ENCODE peak calls at places on chromosomes 13 and 19, in eight cellular contexts. Q is activated CD8-positive, alpha-beta T cell treated with anti-CD3 and anti-CD28 coated beads, Interleukin-2, amount 10 ng/mL, durations not matched to agents 7 days and 5 days; S is immature natural killer cell; O is neuronal stem cell; V is tibial artery; T is H4; G is lung; E is stimulated activated CD8-positive, alpha-beta memory T cell treated with anti-CD3 and anti-CD28 coated beads, Interleukin-4, amount 100 ng/mL, for 24 hours. F is an unnamed sample.
A peak's percentile ranks its signal among the peaks of the same experiment; 100 is the strongest.

GRCh38 chr19:47573076-47574026 is at the start of gene ZNF541:
- DNase-seq in T (no peak), E (peak; percentile 72), Q (peak; percentile 74), V (peak; percentile 82), S (peak; percentile 92), G (peak; percentile 38), O (no peak), F (peak; percentile 80)

GRCh38 chr13:69306766-69307165 is 800.9 kb upstream of the ATXN8OS start:
- DNase-seq in O (no peak), V (no peak), T (no peak), S (no peak), Q (no peak), G (no peak), E (no peak), F (no peak)

GRCh38 chr19:54352546-54352945 is 12.2 kb downstream of the LAIR1 start:
- DNase-seq in S (no peak), T (no peak), E (no peak), V (no peak), Q (no peak), O (no peak), G (no peak), F (no peak)

GRCh38 chr13:32887617-32888016 is 128.6 kb upstream of the KL start:
- DNase-seq in E (no peak), V (no peak), T (no peak), G (no peak), Q (no peak), O (no peak), S (no peak), F (no peak)

GRCh38 chr13:103839460-103839859 is 773.2 kb upstream of the SLC10A2 start:
- DNase-seq in O (no peak), Q (no peak), V (no peak), S (no peak), T (no peak), G (no peak), E (no peak), F (no peak)

GRCh38 chr13:33606692-33607091 is 211.3 kb upstream of the RFC3 start:
- DNase-seq in O (peak; percentile 39), V (no peak), T (no peak), S (no peak), G (no peak), Q (no peak), E (no peak), F (no peak)

GRCh38 chr13:114134944-114135610 is 2.7 kb upstream of the RASA3 start:
- DNase-seq in O (no peak), V (peak; percentile 53), T (no peak), S (no peak), E (no peak), Q (no peak), G (no peak), F (no peak)

GRCh38 chr19:1665565-1666047 is 13.2 kb upstream of the TCF3 start:
- DNase-seq in T (no peak), G (no peak), S (no peak), Q (no peak), V (no peak), E (no peak), O (no peak), F (no peak)

GRCh38 chr19:16936901-16937300 is 48.1 kb downstream of the F2RL3 start:
- DNase-seq in Q (no peak), O (no peak), G (no peak), E (no peak), V (no peak), S (no peak), T (no peak), F (no peak)

GRCh38 chr19:49244256-49244655 is 80.7 kb downstream of the SLC6A16 start:
- DNase-seq in Q (no peak), G (no peak), E (no peak), O (no peak), V (no peak), T (no peak), S (no peak), F (no peak)

GRCh38 chr19:55115446-55116065 is 1.9 kb downstream of the PPP1R12C start:
- DNase-seq in O (no peak), V (no peak), E (no peak), T (peak; percentile 23), Q (no peak), G (no peak), S (no peak), F (no peak)

GRCh38 chr13:100566543-100566942 is 22.0 kb downstream of the GGACT start:
- DNase-seq in G (no peak), T (peak; percentile 7), E (no peak), Q (no peak), S (no peak), O (no peak), V (no peak), F (no peak)

GRCh38 chr19:315811-316210 is 24.6 kb upstream of the PLPP2 start:
- DNase-seq in T (no peak), G (no peak), S (no peak), V (no peak), O (no peak), E (no peak), Q (no peak), F (no peak)

GRCh38 chr13:33976965-33977364 is 159.0 kb downstream of the RFC3 start:
- DNase-seq in T (no peak), G (no peak), E (no peak), O (no peak), S (no peak), V (no peak), Q (no peak), F (no peak)

GRCh38 chr13:85626603-85627002 is 172.6 kb downstream of the SLITRK6 start:
- DNase-seq in S (no peak), E (no peak), T (no peak), Q (no peak), O (no peak), G (no peak), V (no peak), F (no peak)

GRCh38 chr13:21913010-21913409 is 242.1 kb downstream of the FGF9 start:
- DNase-seq in T (no peak), O (peak; percentile 32), G (no peak), Q (no peak), V (no peak), E (no peak), S (peak; percentile 7), F (no peak)

GRCh38 chr13:53206455-53206854 is 177.8 kb downstream of the OLFM4 start:
- DNase-seq in G (no peak), S (no peak), Q (no peak), T (no peak), O (no peak), V (no peak), E (no peak), F (no peak)

GRCh38 chr13:80684525-80685017 is 343.6 kb upstream of the SPRY2 start:
- DNase-seq in G (no peak), E (no peak), Q (no peak), S (no peak), O (peak; percentile 0), V (no peak), T (no peak), F (no peak)

GRCh38 chr19:18373892-18374629 is 11.9 kb upstream of the GDF15 start:
- DNase-seq in Q (peak; percentile 87), T (peak; percentile 100), O (no peak), S (peak; percentile 89), E (peak; percentile 64), G (peak; percentile 94), V (peak; percentile 96), F (no peak)

GRCh38 chr13:76711515-76712182 is 174.6 kb downstream of the KCTD12 start:
- DNase-seq in O (no peak), G (no peak), T (peak; percentile 6), S (no peak), Q (no peak), V (peak; percentile 66), E (no peak), F (no peak)

GRCh38 chr19:18995804-18996241 is 37.5 kb downstream of the SUGP2 start:
- DNase-seq in G (peak; percentile 65), V (no peak), O (peak; percentile 38), E (no peak), T (peak; percentile 74), Q (peak; percentile 34), S (no peak), F (no peak)

GRCh38 chr13:95153647-95154405 is 147.4 kb downstream of the ABCC4 start:
- DNase-seq in O (no peak), G (no peak), S (no peak), E (no peak), V (no peak), T (no peak), Q (no peak), F (no peak)

GRCh38 chr19:48152552-48152951 is 17.6 kb downstream of the LIG1 start:
- DNase-seq in O (peak; percentile 48), T (peak; percentile 95), Q (peak; percentile 77), S (peak; percentile 50), G (peak; percentile 58), E (peak; percentile 54), V (peak; percentile 72), F (peak; percentile 61)

GRCh38 chr19:35346193-35347052 is 1.3 kb upstream of the FFAR1 start:
- DNase-seq in E (peak; percentile 42), T (peak; percentile 8), S (peak; percentile 24), Q (peak; percentile 78), V (peak; percentile 54), O (no peak), G (no peak), F (peak; percentile 78)

GRCh38 chr13:79775830-79776229 is 294.9 kb downstream of the NDFIP2 start:
- DNase-seq in Q (no peak), T (peak; percentile 42), S (no peak), E (no peak), G (peak; percentile 44), V (no peak), O (peak; percentile 40), F (no peak)

GRCh38 chr13:47546963-47547345 is 454.1 kb downstream of the SUCLA2 start:
- DNase-seq in O (no peak), G (no peak), V (no peak), T (no peak), Q (no peak), E (no peak), S (no peak), F (no peak)

GRCh38 chr13:34701919-34702318 is 240.2 kb upstream of the NBEA start:
- DNase-seq in O (no peak), Q (no peak), V (no peak), G (no peak), S (no peak), T (no peak), E (no peak), F (no peak)

GRCh38 chr19:32802840-32803239 is 66.7 kb downstream of the SLC7A9 start:
- DNase-seq in S (no peak), E (no peak), Q (no peak), O (no peak), V (no peak), G (no peak), T (no peak), F (no peak)

F was measured in CD4-positive, alpha-beta T cell.